ENCODE peak calls at places on chromosomes 1 and 21, in eight cellular contexts. D is fibroblast of mammary gland, K is neural progenitor cell, T is colonic mucosa, N is mesothelial cell of epicardium, L is choroid plexus epithelial cell, C is OCI-LY7, R is HFFc6. G is an unnamed sample.

GRCh38 chr1:7679873-7680790 is 91.0 kb upstream of the VAMP3 start:
- DNase-seq in T (peak; percentile 58), R (no peak), K (peak; percentile 67), N (peak; percentile 73), D (no peak), L (peak; percentile 23), C (no peak), G (no peak)

GRCh38 chr1:31497601-31498000 is 78.7 kb upstream of the TINAGL1 start:
- DNase-seq in K (no peak), C (no peak), T (no peak), R (no peak), D (no peak), L (peak; percentile 59), N (no peak), G (no peak)

GRCh38 chr1:234311414-234311813 is 61.8 kb upstream of the COA6 start:
- DNase-seq in L (no peak), T (no peak), R (no peak), D (no peak), C (no peak), N (no peak), K (no peak), G (no peak)

GRCh38 chr1:222950892-222951291 is 136.1 kb downstream of the DISP1 start:
- DNase-seq in C (no peak), R (no peak), N (no peak), K (no peak), L (no peak), T (no peak), D (no peak), G (no peak)

GRCh38 chr1:17434016-17434415 is 5.5 kb downstream of the RCC2 start:
- DNase-seq in R (no peak), K (no peak), D (no peak), C (no peak), N (no peak), T (no peak), L (no peak), G (no peak)

GRCh38 chr1:97247196-97247595 is 525.6 kb downstream of the PTBP2 start:
- DNase-seq in L (peak; percentile 89), R (no peak), T (no peak), K (no peak), C (no peak), N (no peak), D (peak; percentile 58), G (no peak)

GRCh38 chr1:52976183-52977035 is 49.3 kb downstream of the SCP2 start:
- DNase-seq in L (no peak), T (no peak), R (no peak), D (no peak), K (peak; percentile 66), N (no peak), C (no peak), G (no peak)

GRCh38 chr1:167450843-167451242 is 67.5 kb downstream of the CD247 start:
- DNase-seq in C (peak; percentile 59), L (no peak), N (no peak), T (no peak), D (no peak), K (no peak), R (no peak), G (no peak)

GRCh38 chr1:54152696-54153095 is at the start of gene CDCP2:
- DNase-seq in L (no peak), T (no peak), N (no peak), D (no peak), R (no peak), K (no peak), C (no peak), G (no peak)

GRCh38 chr1:115978292-115978941 is 2.1 kb downstream of the SLC22A15 start:
- DNase-seq in D (no peak), K (no peak), N (no peak), T (no peak), L (no peak), C (no peak), R (no peak), G (no peak)

GRCh38 chr1:56578664-56578962 is 750 bp downstream of the PLPP3 start:
- DNase-seq in R (no peak), T (no peak), N (no peak), L (no peak), D (no peak), K (no peak), C (no peak), G (no peak)

GRCh38 chr1:159161001-159161718 is 10.3 kb upstream of the CADM3 start:
- DNase-seq in K (peak; percentile 85), D (peak; percentile 93), N (peak; percentile 58), T (peak; percentile 60), R (peak; percentile 89), L (peak; percentile 90), C (peak; percentile 65), G (no peak)

GRCh38 chr1:46532498-46533178 is 18.8 kb downstream of the KNCN start:
- DNase-seq in R (no peak), T (peak; percentile 71), N (peak; percentile 67), L (peak; percentile 50), D (peak; percentile 37), K (peak; percentile 90), C (peak; percentile 15), G (peak; percentile 88)

GRCh38 chr1:28506907-28507246 is 1.0 kb downstream of the RCC1 start:
- DNase-seq in R (no peak), T (no peak), D (peak; percentile 10), C (peak; percentile 33), N (no peak), K (no peak), L (no peak), G (no peak)

GRCh38 chr1:32818804-32819541 is 1.5 kb downstream of the S100PBP start:
- DNase-seq in L (no peak), D (no peak), R (no peak), K (no peak), T (peak; percentile 27), N (no peak), C (peak; percentile 92), G (no peak)

GRCh38 chr1:172599912-172600311 is 59.0 kb upstream of the FASLG start:
- DNase-seq in D (no peak), T (no peak), L (no peak), R (no peak), N (no peak), K (no peak), C (no peak), G (no peak)

GRCh38 chr21:16071082-16071481 is 341.3 kb downstream of the USP25 start:
- DNase-seq in C (no peak), L (peak; percentile 46), K (no peak), T (no peak), N (no peak), D (peak; percentile 69), R (peak; percentile 46), G (no peak)

GRCh38 chr1:169968174-169968573 is 74.5 kb upstream of the SCYL3 start:
- DNase-seq in R (no peak), L (no peak), N (no peak), D (no peak), C (no peak), K (no peak), T (no peak), G (no peak)

GRCh38 chr21:27391990-27392389 is 425.1 kb upstream of the ADAMTS5 start:
- DNase-seq in K (no peak), R (no peak), C (no peak), T (no peak), L (no peak), D (no peak), N (no peak), G (no peak)

GRCh38 chr1:161771166-161771565 is 5.0 kb downstream of the ATF6 start:
- DNase-seq in T (no peak), L (no peak), D (no peak), C (no peak), R (no peak), N (no peak), K (no peak), G (no peak)
- TF ChIP-seq CTCF in T (no peak), L (no peak), D (no peak), C (no peak), R (no peak), N (no peak), K (no peak), G (no peak)

GRCh38 chr1:181508486-181509165 is 25.3 kb downstream of the CACNA1E start:
- DNase-seq in C (no peak), L (no peak), T (no peak), D (peak; percentile 48), R (no peak), K (no peak), N (no peak), G (no peak)

GRCh38 chr1:181501612-181502011 is 18.3 kb downstream of the CACNA1E start:
- DNase-seq in R (no peak), K (peak; percentile 33), N (no peak), L (no peak), T (no peak), C (no peak), D (no peak), G (no peak)

GRCh38 chr1:181503130-181503810 is 20.0 kb downstream of the CACNA1E start:
- DNase-seq in L (no peak), N (no peak), K (no peak), R (no peak), C (no peak), D (peak; percentile 86), T (peak; percentile 29), G (no peak)

GRCh38 chr1:181506563-181507353 is 23.4 kb downstream of the CACNA1E start:
- DNase-seq in C (no peak), K (no peak), L (no peak), T (no peak), R (no peak), N (no peak), D (no peak), G (no peak)

DNA sequence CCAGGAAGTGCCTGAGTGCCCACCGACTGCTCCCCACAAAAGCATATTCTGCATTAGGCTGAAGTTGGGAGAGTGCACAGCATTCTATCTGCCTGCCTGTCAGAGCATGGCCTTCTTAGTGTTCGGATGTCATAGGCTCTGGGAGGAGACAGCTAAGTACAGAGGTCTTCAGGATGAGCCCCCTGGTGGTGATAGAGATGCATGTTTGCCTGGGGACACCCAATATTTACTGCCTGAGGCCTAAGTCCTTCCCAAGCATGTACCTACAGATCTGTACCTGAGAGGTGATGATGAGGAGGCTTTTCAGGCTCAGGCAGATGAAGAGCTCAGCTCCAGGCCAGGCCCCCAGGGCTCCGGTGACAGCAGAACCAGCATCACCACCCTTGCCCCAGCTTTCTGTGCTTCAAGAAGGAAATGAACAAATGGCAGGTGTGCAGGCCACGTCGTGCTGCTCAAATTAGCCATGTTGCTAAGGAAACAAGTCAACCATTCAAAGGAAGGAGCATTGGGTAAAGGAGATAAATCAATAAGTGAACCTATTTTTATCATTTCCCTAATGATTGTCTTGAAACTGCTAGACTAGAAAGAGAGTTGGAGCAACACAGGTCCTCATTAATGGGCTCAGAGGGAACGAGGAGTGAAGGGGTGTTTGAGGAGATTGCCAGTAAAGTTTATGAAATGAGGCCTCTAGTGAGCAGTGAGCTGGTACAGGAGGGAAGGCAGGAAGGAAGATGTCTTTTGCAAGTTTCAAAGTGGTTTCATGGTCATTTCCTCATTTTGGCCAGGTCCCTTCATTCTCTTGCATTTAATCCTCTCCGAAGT is 21.2 kb downstream of the CACNA1E start:
- DNase-seq in N (no peak), R (no peak), K (peak; percentile 84), T (no peak), C (peak; percentile 65), D (peak; percentile 25), L (peak; percentile 5), G (no peak)
- TF ChIP-seq CTCF in N (peak; percentile 42), R (peak; percentile 33), K (peak; percentile 73), T (no peak), C (peak; percentile 76), D (peak; percentile 19), L (peak; percentile 6), G (no peak)

GRCh38 chr1:150072959-150073358 is 5.4 kb downstream of the VPS45 start:
- DNase-seq in K (no peak), D (peak; percentile 45), R (peak; percentile 36), C (peak; percentile 46), T (no peak), L (peak; percentile 60), N (no peak), G (no peak)
- TF ChIP-seq CTCF in K (peak; percentile 22), D (peak; percentile 43), R (peak; percentile 74), C (peak; percentile 86), T (peak; percentile 17), L (peak; percentile 47), N (no peak), G (peak; percentile 56)

GRCh38 chr21:39108291-39109162 is 74.7 kb downstream of the PSMG1 start:
- DNase-seq in L (no peak), R (no peak), C (no peak), D (no peak), N (no peak), T (no peak), K (no peak), G (peak; percentile 78)
- TF ChIP-seq CTCF in L (no peak), R (no peak), C (no peak), D (no peak), N (no peak), T (no peak), K (no peak), G (no peak)